ENCODE peak calls at places on chromosomes 13 and 19, in seven cellular contexts. One of them, this sample, is unnamed.

GRCh38 chr13:113832204-113832603 is 31.7 kb downstream of the GAS6 start:
- DNase-seq in left lung: peak
- DNase-seq in AG04450: no peak
- DNase-seq in AG04449: no peak
- DNase-seq in fibroblast of the aortic adventitia: no peak
- DNase-seq in choroid plexus epithelial cell: no peak
- DNase-seq in CD8-positive, alpha-beta T cell: no peak
- DNase-seq in this sample: no peak

GRCh38 chr13:40639226-40639681 is 27.2 kb downstream of the FOXO1 start:
- DNase-seq in left lung: no peak
- DNase-seq in AG04450: no peak
- DNase-seq in AG04449: no peak
- DNase-seq in fibroblast of the aortic adventitia: peak
- DNase-seq in choroid plexus epithelial cell: peak
- DNase-seq in CD8-positive, alpha-beta T cell: no peak
- DNase-seq in this sample: peak

GRCh38 chr19:55486971-55487883 is 1.0 kb upstream of the SSC5D start:
- DNase-seq in left lung: peak
- DNase-seq in AG04450: peak
- DNase-seq in AG04449: peak
- DNase-seq in fibroblast of the aortic adventitia: peak
- DNase-seq in choroid plexus epithelial cell: peak
- DNase-seq in CD8-positive, alpha-beta T cell: no peak
- DNase-seq in this sample: peak

GRCh38 chr19:33239223-33239975 is 13.7 kb upstream of the SLC7A10 start:
- DNase-seq in left lung: peak
- DNase-seq in AG04450: no peak
- DNase-seq in AG04449: no peak
- DNase-seq in fibroblast of the aortic adventitia: no peak
- DNase-seq in choroid plexus epithelial cell: no peak
- DNase-seq in CD8-positive, alpha-beta T cell: no peak
- DNase-seq in this sample: no peak

GRCh38 chr19:15452111-15453047 is 2.6 kb upstream of the WIZ start:
- DNase-seq in left lung: peak
- DNase-seq in AG04450: peak
- DNase-seq in AG04449: no peak
- DNase-seq in fibroblast of the aortic adventitia: peak
- DNase-seq in choroid plexus epithelial cell: peak
- DNase-seq in CD8-positive, alpha-beta T cell: no peak
- DNase-seq in this sample: peak

GRCh38 chr19:17091758-17092333 is 16.3 kb downstream of the MYO9B start:
- DNase-seq in left lung: peak
- DNase-seq in AG04450: no peak
- DNase-seq in AG04449: no peak
- DNase-seq in fibroblast of the aortic adventitia: no peak
- DNase-seq in choroid plexus epithelial cell: no peak
- DNase-seq in CD8-positive, alpha-beta T cell: no peak
- DNase-seq in this sample: no peak

GRCh38 chr19:39270091-39270871 is 2.1 kb downstream of the IFNL2 start:
- DNase-seq in left lung: no peak
- DNase-seq in AG04450: no peak
- DNase-seq in AG04449: no peak
- DNase-seq in fibroblast of the aortic adventitia: no peak
- DNase-seq in choroid plexus epithelial cell: peak
- DNase-seq in CD8-positive, alpha-beta T cell: no peak
- DNase-seq in this sample: peak

GRCh38 chr19:20077791-20078463 is at the start of gene ZNF90:
- DNase-seq in left lung: peak
- DNase-seq in AG04450: peak
- DNase-seq in AG04449: peak
- DNase-seq in fibroblast of the aortic adventitia: peak
- DNase-seq in choroid plexus epithelial cell: peak
- DNase-seq in CD8-positive, alpha-beta T cell: peak
- DNase-seq in this sample: peak

GRCh38 chr19:19134687-19135158 is 3.6 kb downstream of the TMEM161A start:
- DNase-seq in left lung: peak
- DNase-seq in AG04450: no peak
- DNase-seq in AG04449: no peak
- DNase-seq in fibroblast of the aortic adventitia: no peak
- DNase-seq in choroid plexus epithelial cell: no peak
- DNase-seq in CD8-positive, alpha-beta T cell: no peak
- DNase-seq in this sample: no peak

GRCh38 chr13:22041741-22042140 is 370.9 kb downstream of the FGF9 start:
- DNase-seq in left lung: no peak
- DNase-seq in AG04450: no peak
- DNase-seq in AG04449: no peak
- DNase-seq in fibroblast of the aortic adventitia: no peak
- DNase-seq in choroid plexus epithelial cell: no peak
- DNase-seq in CD8-positive, alpha-beta T cell: no peak
- DNase-seq in this sample: no peak

GRCh38 chr13:22039961-22040360 is 369.1 kb downstream of the FGF9 start:
- DNase-seq in left lung: no peak
- DNase-seq in AG04450: no peak
- DNase-seq in AG04449: no peak
- DNase-seq in fibroblast of the aortic adventitia: no peak
- DNase-seq in choroid plexus epithelial cell: no peak
- DNase-seq in CD8-positive, alpha-beta T cell: no peak
- DNase-seq in this sample: no peak

GRCh38 chr13:22040810-22041364 is 370.0 kb downstream of the FGF9 start:
- DNase-seq in left lung: no peak
- DNase-seq in AG04450: no peak
- DNase-seq in AG04449: no peak
- DNase-seq in fibroblast of the aortic adventitia: no peak
- DNase-seq in choroid plexus epithelial cell: no peak
- DNase-seq in CD8-positive, alpha-beta T cell: no peak
- DNase-seq in this sample: no peak
- TF ChIP-seq CTCF in left lung: no peak
- TF ChIP-seq CTCF in AG04450: no peak
- TF ChIP-seq CTCF in AG04449: no peak
- TF ChIP-seq CTCF in fibroblast of the aortic adventitia: no peak
- TF ChIP-seq CTCF in choroid plexus epithelial cell: no peak
- TF ChIP-seq CTCF in CD8-positive, alpha-beta T cell: no peak
- TF ChIP-seq CTCF in this sample: no peak

GRCh38 chr19:4034048-4035017 is 26.8 kb downstream of the PIAS4 start:
- DNase-seq in left lung: peak
- DNase-seq in AG04450: no peak
- DNase-seq in AG04449: no peak
- DNase-seq in fibroblast of the aortic adventitia: no peak
- DNase-seq in choroid plexus epithelial cell: no peak
- DNase-seq in CD8-positive, alpha-beta T cell: no peak
- DNase-seq in this sample: no peak
- TF ChIP-seq CTCF in left lung: no peak
- TF ChIP-seq CTCF in AG04450: no peak
- TF ChIP-seq CTCF in AG04449: no peak
- TF ChIP-seq CTCF in fibroblast of the aortic adventitia: no peak
- TF ChIP-seq CTCF in choroid plexus epithelial cell: no peak
- TF ChIP-seq CTCF in CD8-positive, alpha-beta T cell: no peak
- TF ChIP-seq CTCF in this sample: no peak

DNA sequence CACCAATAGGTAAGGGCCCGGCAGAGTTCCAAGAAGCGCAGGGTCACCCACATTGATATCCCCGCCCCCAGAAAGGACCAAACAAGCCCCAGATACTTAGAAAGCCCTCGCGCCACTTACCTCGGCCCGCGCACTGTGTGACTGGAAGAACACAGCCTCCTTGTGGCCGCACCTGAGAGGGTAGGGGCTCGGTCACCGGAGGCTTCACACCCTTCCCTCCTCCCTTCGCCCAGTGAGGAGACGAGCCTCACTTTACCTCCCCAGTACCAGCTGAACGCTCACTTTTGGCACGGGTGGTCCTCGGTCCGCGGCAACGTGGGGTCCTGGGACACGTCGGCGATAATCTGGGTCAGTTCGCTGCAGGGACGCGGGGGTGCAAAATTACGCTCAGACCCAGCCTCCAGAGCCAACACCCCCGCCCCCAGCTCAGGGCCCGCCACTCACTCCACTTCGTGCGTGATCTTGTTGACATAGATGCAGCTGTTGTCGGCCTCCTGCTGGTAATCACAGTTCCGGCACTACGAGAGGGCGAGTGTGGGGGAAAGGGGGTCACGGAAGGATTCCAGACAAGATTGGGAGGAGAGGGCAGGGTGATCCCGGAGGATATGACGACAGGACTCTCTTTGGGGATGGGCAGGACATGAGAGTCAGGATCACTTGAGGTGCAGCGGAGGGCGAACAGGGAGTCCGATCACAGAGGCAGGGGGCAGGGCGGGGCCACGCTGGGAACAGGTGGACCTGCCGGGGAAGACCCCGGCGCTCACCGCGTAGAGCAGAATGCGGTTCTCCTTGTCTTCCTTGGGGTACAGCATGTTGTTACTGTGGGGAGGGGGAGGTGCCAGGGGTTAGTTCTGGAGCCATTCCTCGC is 546 bp downstream of the POLR2I start:
- DNase-seq in left lung: peak
- DNase-seq in AG04450: no peak
- DNase-seq in AG04449: no peak
- DNase-seq in fibroblast of the aortic adventitia: peak
- DNase-seq in choroid plexus epithelial cell: peak
- DNase-seq in CD8-positive, alpha-beta T cell: peak
- DNase-seq in this sample: peak
- TF ChIP-seq CTCF in left lung: no peak
- TF ChIP-seq CTCF in AG04450: peak
- TF ChIP-seq CTCF in AG04449: peak
- TF ChIP-seq CTCF in fibroblast of the aortic adventitia: no peak
- TF ChIP-seq CTCF in choroid plexus epithelial cell: peak
- TF ChIP-seq CTCF in CD8-positive, alpha-beta T cell: no peak
- TF ChIP-seq CTCF in this sample: no peak

GRCh38 chr13:38685974-38686571 is 804 bp upstream of the FREM2 start:
- DNase-seq in left lung: peak
- DNase-seq in AG04450: no peak
- DNase-seq in AG04449: no peak
- DNase-seq in fibroblast of the aortic adventitia: no peak
- DNase-seq in choroid plexus epithelial cell: peak
- DNase-seq in CD8-positive, alpha-beta T cell: no peak
- DNase-seq in this sample: peak
- TF ChIP-seq CTCF in left lung: no peak
- TF ChIP-seq CTCF in AG04450: no peak
- TF ChIP-seq CTCF in AG04449: no peak
- TF ChIP-seq CTCF in fibroblast of the aortic adventitia: no peak
- TF ChIP-seq CTCF in choroid plexus epithelial cell: peak
- TF ChIP-seq CTCF in CD8-positive, alpha-beta T cell: no peak
- TF ChIP-seq CTCF in this sample: peak

DNA sequence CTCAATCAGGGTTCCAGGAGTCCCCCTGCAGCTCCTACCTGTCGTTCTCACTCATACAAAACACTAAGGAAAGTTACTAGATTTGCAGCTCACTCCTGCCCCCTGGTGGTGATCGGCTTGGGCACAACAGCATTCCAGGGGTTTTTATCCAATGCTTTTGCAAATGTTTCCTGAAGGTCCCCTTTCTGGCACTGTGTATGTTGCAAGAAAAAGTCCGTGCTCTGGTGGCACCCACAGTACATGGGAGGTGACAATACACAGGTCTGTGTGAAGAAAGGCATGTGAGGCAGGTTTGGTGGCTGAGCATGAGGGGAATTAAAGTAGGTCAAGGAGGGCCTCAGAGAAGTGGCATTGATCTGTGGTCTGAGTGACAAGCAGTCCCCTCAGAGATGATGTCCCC is 8.6 kb upstream of the TYK2 start:
- DNase-seq in left lung: peak
- DNase-seq in AG04450: peak
- DNase-seq in AG04449: no peak
- DNase-seq in fibroblast of the aortic adventitia: peak
- DNase-seq in choroid plexus epithelial cell: peak
- DNase-seq in CD8-positive, alpha-beta T cell: peak
- DNase-seq in this sample: peak
- TF ChIP-seq CTCF in left lung: peak
- TF ChIP-seq CTCF in AG04450: peak
- TF ChIP-seq CTCF in AG04449: peak
- TF ChIP-seq CTCF in fibroblast of the aortic adventitia: peak
- TF ChIP-seq CTCF in choroid plexus epithelial cell: peak
- TF ChIP-seq CTCF in CD8-positive, alpha-beta T cell: peak
- TF ChIP-seq CTCF in this sample: peak

This sample was measured in fibroblast of pulmonary artery.